ENCODE peak calls at places on chromosomes 5 and 9, in five cellular contexts. Y is IMR-90, H is ovary, V is esophagus squamous epithelium, F is neural progenitor cell. L is an unnamed sample. For H3K36me3, the result is how much of the 10 kb centered on the place peaks cover.

GRCh38 chr9:108953983-108954574 is 19.9 kb downstream of the ABITRAM start:
- DNase-seq in Y (peak), H (no peak), V (no peak), F (peak), L (no peak)

GRCh38 chr5:130198927-130199326 is 294.7 kb downstream of the CHSY3 start:
- DNase-seq in Y (no peak), H (no peak), V (no peak), F (peak), L (no peak)

GRCh38 chr5:60538955-60539866 is 160.8 kb downstream of the DEPDC1B start:
- DNase-seq in Y (peak), H (no peak), V (no peak), F (no peak), L (no peak)

GRCh38 chr5:997001-997474 is 11.6 kb upstream of the NKD2 start:
- DNase-seq in Y (no peak), H (no peak), V (no peak), F (no peak), L (no peak)

GRCh38 chr9:87189006-87189405 is 241.7 kb upstream of the GAS1 start:
- DNase-seq in Y (peak), H (no peak), V (no peak), F (no peak), L (no peak)

GRCh38 chr5:168976311-168976893 is 324.5 kb downstream of the SLIT3 start:
- DNase-seq in Y (no peak), H (no peak), V (no peak), F (no peak), L (no peak)

GRCh38 chr5:144575736-144576135 is 405.1 kb downstream of the KCTD16 start:
- DNase-seq in Y (no peak), H (no peak), V (no peak), F (no peak), L (no peak)

GRCh38 chr9:133791069-133791468 is 52.9 kb upstream of the SARDH start:
- DNase-seq in Y (no peak), H (no peak), V (no peak), F (no peak), L (no peak)

GRCh38 chr9:130320697-130321080 is 55.1 kb downstream of the HMCN2 start:
- DNase-seq in Y (no peak), H (no peak), V (no peak), F (peak), L (no peak)

GRCh38 chr9:92720807-92721535 is 43.7 kb downstream of the BICD2 start:
- DNase-seq in Y (no peak), H (no peak), V (no peak), F (no peak), L (no peak)

GRCh38 chr5:173782671-173783101 is 105.5 kb upstream of the CPEB4 start:
- DNase-seq in Y (no peak), H (no peak), V (no peak), F (no peak), L (no peak)

GRCh38 chr9:127530206-127530941 is 79.1 kb downstream of the LRSAM1 start:
- DNase-seq in Y (no peak), H (no peak), V (no peak), F (no peak), L (no peak)

GRCh38 chr9:98873535-98874432 is 66.3 kb downstream of the GALNT12 start:
- DNase-seq in Y (no peak), H (peak), V (no peak), F (no peak), L (no peak)

GRCh38 chr5:58628626-58629025 is 45.8 kb downstream of the RAB3C start:
- DNase-seq in Y (no peak), H (no peak), V (no peak), F (no peak), L (no peak)

GRCh38 chr9:134505032-134505431 is 136.6 kb upstream of the COL5A1 start:
- DNase-seq in Y (no peak), H (no peak), V (no peak), F (no peak), L (no peak)

GRCh38 chr5:51472472-51472871 is 89.2 kb downstream of the ISL1 start:
- DNase-seq in Y (no peak), H (no peak), V (no peak), F (no peak), L (no peak)

GRCh38 chr5:42397267-42397666 is 26.0 kb upstream of the GHR start:
- DNase-seq in Y (no peak), H (no peak), V (no peak), F (no peak), L (no peak)

GRCh38 chr5:144547098-144547499 is 376.4 kb downstream of the KCTD16 start:
- DNase-seq in Y (peak), H (no peak), V (no peak), F (no peak), L (no peak)

GRCh38 chr9:15293084-15293483 is 13.9 kb downstream of the TTC39B start:
- DNase-seq in Y (no peak), H (no peak), V (no peak), F (no peak), L (no peak)

GRCh38 chr9:38416461-38416860 is 7.8 kb downstream of the IGFBPL1 start:
- DNase-seq in Y (no peak), H (no peak), V (no peak), F (no peak), L (no peak)

GRCh38 chr9:71663216-71663615 is 105.1 kb downstream of the CEMIP2 start:
- DNase-seq in Y (no peak), H (no peak), V (no peak), F (no peak), L (no peak)

GRCh38 chr5:2430606-2431005 is 320.9 kb downstream of the IRX2 start:
- DNase-seq in Y (no peak), H (no peak), V (no peak), F (no peak), L (no peak)

DNA sequence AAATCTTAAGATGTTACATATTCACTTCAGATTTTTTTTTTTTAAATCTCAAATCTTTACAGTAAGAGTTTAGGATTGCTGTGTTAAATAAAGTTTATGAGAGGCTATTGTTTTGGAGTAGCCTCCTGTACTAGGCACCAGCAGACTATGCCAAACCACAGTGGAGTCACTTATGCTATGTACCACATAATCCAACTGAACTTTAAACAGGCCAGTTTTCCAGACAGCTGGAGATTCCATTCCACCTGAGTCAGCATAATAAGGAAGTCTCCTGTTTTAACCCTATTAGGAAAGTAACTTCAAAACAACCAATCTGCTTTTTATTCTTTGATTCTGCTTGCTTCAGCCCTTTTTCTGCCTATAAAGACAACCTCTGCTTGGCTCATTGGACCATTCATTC is 205.2 kb downstream of the CSNK1G3 start:
- DNase-seq in Y (peak), H (no peak), V (no peak), F (no peak), L (no peak)
- TF ChIP-seq CTCF in Y (no peak), H (no peak), V (no peak), F (no peak), L (no peak)

GRCh38 chr5:69367697-69368279 is 1.5 kb downstream of the AK6 start:
- DNase-seq in Y (no peak), H (no peak), V (no peak), F (no peak), L (no peak)

GRCh38 chr5:69368458-69369368 is 607 bp downstream of the AK6 start:
- DNase-seq in Y (peak), H (no peak), V (no peak), F (peak), L (peak)

GRCh38 chr5:69364850-69365249 is 4.5 kb downstream of the AK6 start:
- DNase-seq in Y (no peak), H (no peak), V (no peak), F (no peak), L (no peak)

GRCh38 chr5:69360442-69360841 is 8.9 kb downstream of the AK6 start:
- DNase-seq in Y (no peak), H (no peak), V (no peak), F (no peak), L (no peak)

GRCh38 chr5:69364414-69364813 is 4.9 kb downstream of the AK6 start:
- DNase-seq in Y (peak), H (no peak), V (no peak), F (no peak), L (no peak)
- H3K36me3 ChIP-seq in Y (under half), H (under half), V (under half), F (under half), L (under half)

DNA sequence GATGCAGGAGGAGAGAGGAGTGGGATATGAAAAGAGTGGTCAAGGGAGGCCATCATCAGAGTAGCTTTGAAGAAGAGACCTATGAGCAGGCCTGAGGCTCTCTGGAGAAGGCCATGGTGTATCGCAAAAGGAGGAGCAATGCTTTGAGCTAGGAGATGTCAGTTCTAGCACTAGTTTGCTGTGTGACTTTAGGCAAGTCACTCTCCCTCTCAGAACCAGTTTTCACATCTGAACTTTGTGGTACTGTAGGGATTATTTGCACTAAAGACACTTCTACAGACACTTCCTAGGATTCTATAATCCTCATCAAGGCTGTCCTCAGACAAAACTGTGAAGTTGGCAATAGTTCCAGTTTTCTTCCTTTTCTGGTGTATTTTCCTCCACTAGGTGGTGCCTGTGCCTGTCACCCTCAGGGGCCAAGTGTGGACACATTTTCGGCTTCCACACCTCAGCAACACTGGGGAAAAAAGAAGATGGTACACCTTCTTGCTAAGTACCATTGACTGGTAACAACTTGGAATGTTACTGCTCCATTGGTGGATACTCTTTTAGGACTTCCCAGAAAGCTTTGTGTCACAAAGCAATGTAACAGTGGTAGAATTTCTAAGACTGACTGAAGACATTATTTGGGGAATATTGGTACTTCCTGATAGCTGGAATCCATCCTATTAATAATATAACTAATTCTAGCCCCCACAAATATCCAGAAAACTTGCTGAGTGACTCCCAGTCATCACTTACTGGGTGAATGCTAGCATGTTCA is 9.9 kb downstream of the PAPPA start:
- DNase-seq in Y (no peak), H (no peak), V (no peak), F (peak), L (no peak)
- TF ChIP-seq CTCF in Y (peak), H (no peak), V (peak), F (peak), L (peak)

GRCh38 chr5:38494175-38494574 is 62.3 kb downstream of the LIFR start:
- DNase-seq in Y (no peak), H (no peak), V (no peak), F (no peak), L (no peak)
- H3K36me3 ChIP-seq in Y (under half), H (under half), V (under half), F (under half), L (under half)

GRCh38 chr5:170403675-170404074 is 14.5 kb upstream of the KCNMB1 start:
- DNase-seq in Y (no peak), H (no peak), V (no peak), F (peak), L (no peak)
- TF ChIP-seq CTCF in Y (no peak), H (no peak), V (no peak), F (peak), L (peak)

L was measured in PC-9.